ENCODE peak calls at places on chromosomes 11 and 22, in ten cellular contexts. L, B, N, H, E, X, U, Q, Z and V are unnamed samples.

GRCh38 chr22:49300241-49300640 is 527.4 kb downstream of the BRD1 start:
- DNase-seq in L (no peak), B (no peak), N (no peak), H (no peak), E (no peak), X (no peak), U (no peak), Q (no peak), Z (no peak), V (no peak)

GRCh38 chr11:34379081-34379480 is 21.3 kb upstream of the ABTB2 start:
- DNase-seq in L (no peak), B (no peak), N (no peak), H (no peak), E (no peak), X (no peak), U (no peak), Q (no peak), Z (no peak), V (no peak)

GRCh38 chr22:19981171-19981960 is 35.3 kb downstream of the ARVCF start:
- DNase-seq in L (no peak), B (no peak), N (no peak), H (no peak), E (no peak), X (no peak), U (no peak), Q (no peak), Z (peak; percentile 77), V (no peak)

GRCh38 chr11:61141601-61142028 is 19.6 kb downstream of the VPS37C start:
- DNase-seq in L (no peak), B (peak; percentile 90), N (no peak), H (no peak), E (no peak), X (no peak), U (peak; percentile 93), Q (no peak), Z (peak; percentile 85), V (peak; percentile 62)

GRCh38 chr11:12235549-12235944 is 125.2 kb downstream of the MICAL2 start:
- DNase-seq in L (no peak), B (no peak), N (peak; percentile 38), H (peak; percentile 69), E (no peak), X (no peak), U (no peak), Q (no peak), Z (no peak), V (no peak)

GRCh38 chr11:16959528-16960100 is 54.6 kb downstream of the PLEKHA7 start:
- DNase-seq in L (no peak), B (no peak), N (no peak), H (no peak), E (no peak), X (no peak), U (no peak), Q (no peak), Z (no peak), V (no peak)

GRCh38 chr11:94623120-94623735 is 56.1 kb downstream of the PIWIL4 start:
- DNase-seq in L (peak; percentile 77), B (peak; percentile 35), N (peak; percentile 82), H (peak; percentile 74), E (peak; percentile 78), X (peak; percentile 16), U (peak; percentile 22), Q (peak; percentile 70), Z (no peak), V (no peak)

GRCh38 chr11:61293869-61294716 is 1.0 kb downstream of the VWCE start:
- DNase-seq in L (peak; percentile 88), B (peak; percentile 37), N (peak; percentile 33), H (peak; percentile 34), E (peak; percentile 57), X (no peak), U (peak; percentile 21), Q (peak; percentile 47), Z (peak; percentile 92), V (peak; percentile 88)

GRCh38 chr22:48824673-48825651 is 1002.7 kb downstream of the BRD1 start:
- DNase-seq in L (no peak), B (no peak), N (no peak), H (no peak), E (no peak), X (no peak), U (no peak), Q (no peak), Z (no peak), V (no peak)

GRCh38 chr22:36411589-36412258 is 24.0 kb upstream of the MYH9 start:
- DNase-seq in L (no peak), B (no peak), N (no peak), H (peak; percentile 80), E (no peak), X (no peak), U (peak; percentile 70), Q (no peak), Z (no peak), V (no peak)

GRCh38 chr11:5197538-5197937 is 2.9 kb downstream of the OR51V1 start:
- DNase-seq in L (no peak), B (no peak), N (no peak), H (no peak), E (no peak), X (no peak), U (no peak), Q (no peak), Z (no peak), V (no peak)

GRCh38 chr11:119599864-119600593 is 129.0 kb downstream of the NECTIN1 start:
- DNase-seq in L (no peak), B (no peak), N (no peak), H (no peak), E (no peak), X (no peak), U (no peak), Q (no peak), Z (no peak), V (no peak)

GRCh38 chr11:105022998-105023397 is at the start of gene CASP5:
- DNase-seq in L (no peak), B (no peak), N (no peak), H (no peak), E (no peak), X (no peak), U (peak; percentile 46), Q (no peak), Z (no peak), V (no peak)

GRCh38 chr22:45263790-45264269 is 20.9 kb upstream of the UPK3A start:
- DNase-seq in L (peak; percentile 94), B (peak; percentile 78), N (peak; percentile 80), H (peak; percentile 75), E (peak; percentile 76), X (no peak), U (peak; percentile 72), Q (peak; percentile 71), Z (peak; percentile 79), V (peak; percentile 75)

GRCh38 chr11:43923327-43924111 is 18.9 kb upstream of the C11orf96 start:
- DNase-seq in L (peak; percentile 56), B (no peak), N (peak; percentile 22), H (no peak), E (no peak), X (no peak), U (no peak), Q (peak; percentile 69), Z (no peak), V (peak; percentile 64)

GRCh38 chr22:47123827-47124442 is 361.5 kb downstream of the TBC1D22A start:
- DNase-seq in L (no peak), B (no peak), N (no peak), H (no peak), E (no peak), X (no peak), U (no peak), Q (no peak), Z (no peak), V (no peak)
- H3K27ac ChIP-seq in L (no peak overlapping the region), B (no peak overlapping the region), N (no peak overlapping the region), H (no peak overlapping the region), E (no peak overlapping the region), X (no peak overlapping the region), U (no peak overlapping the region), Q (no peak overlapping the region), Z (no peak overlapping the region), V (no peak overlapping the region)

GRCh38 chr11:134510171-134510570 is 98.1 kb upstream of the B3GAT1 start:
- DNase-seq in L (no peak), B (no peak), N (no peak), H (no peak), E (no peak), X (no peak), U (no peak), Q (no peak), Z (peak; percentile 58), V (no peak)

GRCh38 chr11:134509381-134510068 is 97.5 kb upstream of the B3GAT1 start:
- DNase-seq in L (no peak), B (peak; percentile 25), N (no peak), H (no peak), E (no peak), X (no peak), U (no peak), Q (no peak), Z (peak; percentile 41), V (no peak)

GRCh38 chr11:134512061-134512460 is 100.0 kb upstream of the B3GAT1 start:
- DNase-seq in L (no peak), B (peak; percentile 18), N (no peak), H (no peak), E (no peak), X (no peak), U (no peak), Q (no peak), Z (no peak), V (no peak)

GRCh38 chr11:134511255-134511654 is 99.2 kb upstream of the B3GAT1 start:
- DNase-seq in L (no peak), B (no peak), N (no peak), H (no peak), E (no peak), X (no peak), U (no peak), Q (no peak), Z (no peak), V (no peak)

DNA sequence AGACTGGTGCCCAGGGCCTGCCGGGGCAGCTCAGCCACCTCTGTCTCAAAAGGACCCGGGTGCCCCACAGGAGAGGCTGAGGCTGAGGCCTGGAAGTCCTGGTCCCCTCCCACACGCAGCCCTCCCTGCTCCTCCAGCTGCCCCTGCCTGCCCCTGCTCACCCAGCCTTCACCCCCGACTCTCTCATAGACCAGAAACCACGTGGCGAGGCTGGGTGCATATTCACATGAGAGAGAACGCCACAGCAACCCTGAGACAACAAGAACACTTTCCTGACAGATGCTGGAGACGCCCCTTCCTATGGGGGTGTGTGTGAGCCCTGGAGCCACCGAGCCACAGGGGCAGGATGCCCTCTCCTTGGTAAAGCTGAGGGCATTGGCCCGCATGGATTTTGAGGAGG is 98.6 kb upstream of the B3GAT1 start:
- DNase-seq in L (no peak), B (peak; percentile 24), N (no peak), H (no peak), E (no peak), X (no peak), U (no peak), Q (no peak), Z (peak; percentile 57), V (no peak)
- TF ChIP-seq EP300 in L (no peak), B (no peak), N (no peak), H (no peak), E (no peak), X (no peak), U (no peak), Q (no peak), Z (no peak), V (no peak)

GRCh38 chr11:36540998-36541397 is 26.8 kb upstream of the RAG1 start:
- DNase-seq in L (peak; percentile 37), B (peak; percentile 49), N (peak; percentile 54), H (peak; percentile 32), E (no peak), X (peak; percentile 32), U (peak; percentile 51), Q (no peak), Z (no peak), V (no peak)
- H3K27ac ChIP-seq in L (no peak overlapping the region), B (no peak overlapping the region), N (no peak overlapping the region), H (no peak overlapping the region), E (no peak overlapping the region), X (no peak overlapping the region), U (no peak overlapping the region), Q (no peak overlapping the region), Z (no peak overlapping the region), V (no peak overlapping the region)

GRCh38 chr11:64074239-64074638 is 38.5 kb downstream of the FLRT1 start:
- DNase-seq in L (no peak), B (no peak), N (no peak), H (no peak), E (no peak), X (no peak), U (no peak), Q (no peak), Z (no peak), V (no peak)
- TF ChIP-seq EP300 in L (no peak), B (no peak), N (no peak), H (no peak), E (no peak), X (no peak), U (no peak), Q (no peak), Z (no peak), V (no peak)